ENCODE peak calls at places on chromosomes 13 and 19, in five cellular contexts. I is stimulated activated CD4-positive, alpha-beta T cell treated with anti-CD3 and anti-CD28 coated beads, Interleukin-15, amount 100 ng/mL, for 1 hour; X is Peyer's patch; C is NCI-H748 treated with DMSO at 0.1 percent for 48 hours; L is AG09319. Z is an unnamed sample.

GRCh38 chr13:112444001-112444311 is 67.8 kb downstream of the SPACA7 start:
- DNase-seq in I (no peak), X (peak; percentile 79), C (peak; percentile 68), L (peak; percentile 2), Z (peak; percentile 34)

GRCh38 chr13:24215732-24216131 is 55.2 kb downstream of the SPATA13 start:
- DNase-seq in I (no peak), X (no peak), C (no peak), L (no peak), Z (no peak)

GRCh38 chr13:113151745-113152707 is 6.4 kb upstream of the PROZ start:
- DNase-seq in I (no peak), X (peak; percentile 49), C (no peak), L (peak; percentile 4), Z (no peak)

GRCh38 chr19:34837262-34837661 is 64.2 kb upstream of the ZNF599 start:
- DNase-seq in I (no peak), X (peak; percentile 69), C (no peak), L (no peak), Z (no peak)

GRCh38 chr19:1315470-1316166 is 29.9 kb downstream of the EFNA2 start:
- DNase-seq in I (peak; percentile 25), X (peak; percentile 75), C (no peak), L (no peak), Z (peak; percentile 18)

GRCh38 chr13:50323440-50324070 is 308.3 kb downstream of the KCNRG start:
- DNase-seq in I (no peak), X (no peak), C (no peak), L (peak; percentile 19), Z (peak; percentile 12)

GRCh38 chr13:113658836-113659235 is 838 bp upstream of the ATP4B start:
- DNase-seq in I (no peak), X (peak; percentile 33), C (no peak), L (no peak), Z (no peak)

GRCh38 chr19:18520848-18521691 is 800 bp downstream of the ELL start:
- DNase-seq in I (no peak), X (peak; percentile 67), C (no peak), L (no peak), Z (no peak)

GRCh38 chr13:98480915-98481510 is 95.9 kb downstream of the STK24 start:
- DNase-seq in I (no peak), X (no peak), C (no peak), L (no peak), Z (no peak)

GRCh38 chr19:33519416-33519815 is 2.2 kb downstream of the PEPD start:
- DNase-seq in I (no peak), X (no peak), C (no peak), L (no peak), Z (no peak)

GRCh38 chr19:41228486-41228885 is 9.5 kb downstream of the AXL start:
- DNase-seq in I (no peak), X (no peak), C (no peak), L (no peak), Z (no peak)

GRCh38 chr19:13091400-13092161 is 11.1 kb downstream of the LYL1 start:
- DNase-seq in I (no peak), X (no peak), C (no peak), L (peak; percentile 65), Z (no peak)

GRCh38 chr13:109904218-109904617 is 117.8 kb upstream of the IRS2 start:
- DNase-seq in I (no peak), X (no peak), C (no peak), L (no peak), Z (peak; percentile 44)

GRCh38 chr19:51036519-51036918 is 1.7 kb upstream of the KLK12 start:
- DNase-seq in I (no peak), X (no peak), C (no peak), L (no peak), Z (no peak)

GRCh38 chr13:93810264-93810663 is 583.7 kb downstream of the GPC6 start:
- DNase-seq in I (no peak), X (no peak), C (no peak), L (no peak), Z (no peak)

GRCh38 chr13:103883152-103883551 is 816.9 kb upstream of the SLC10A2 start:
- DNase-seq in I (no peak), X (peak; percentile 59), C (peak; percentile 16), L (peak; percentile 0), Z (peak; percentile 90)

GRCh38 chr19:33673996-33674395 is 52.2 kb downstream of the CHST8 start:
- DNase-seq in I (no peak), X (no peak), C (no peak), L (no peak), Z (no peak)

GRCh38 chr19:5403968-5404640 is 51.1 kb upstream of the ZNRF4 start:
- DNase-seq in I (peak; percentile 33), X (peak; percentile 55), C (no peak), L (peak; percentile 52), Z (peak; percentile 54)

GRCh38 chr13:97113231-97114001 is 108.7 kb upstream of the MBNL2 start:
- DNase-seq in I (no peak), X (no peak), C (peak; percentile 82), L (no peak), Z (no peak)

GRCh38 chr13:44015133-44015532 is 135.4 kb downstream of the LACC1 start:
- DNase-seq in I (no peak), X (no peak), C (no peak), L (no peak), Z (no peak)

GRCh38 chr19:5695649-5696195 is 5.6 kb downstream of the RPL36 start:
- DNase-seq in I (no peak), X (no peak), C (no peak), L (no peak), Z (no peak)

GRCh38 chr13:42102961-42103688 is 54.7 kb downstream of the DGKH start:
- DNase-seq in I (no peak), X (no peak), C (no peak), L (peak; percentile 5), Z (no peak)

GRCh38 chr19:13938361-13939027 is at the start of gene PODNL1:
- DNase-seq in I (no peak), X (peak; percentile 50), C (no peak), L (peak; percentile 71), Z (no peak)

Z was measured in HCT116.